ENCODE peak calls at places on chromosomes 1 and 21, in five cellular contexts. F is mammary epithelial cell, A is GM23338, M is prostate gland, U is uterus. N is an unnamed sample.

GRCh38 chr1:191320062-191320461 is 838.2 kb upstream of the RGS18 start:
- DNase-seq in F (no peak), A (no peak), M (no peak), U (no peak), N (no peak)

GRCh38 chr21:45383111-45383614 is 21.8 kb upstream of the COL18A1 start:
- DNase-seq in F (no peak), A (no peak), M (no peak), U (peak), N (no peak)

GRCh38 chr1:36369061-36369470 is 16.7 kb downstream of the STK40 start:
- DNase-seq in F (peak), A (peak), M (peak), U (peak), N (no peak)

GRCh38 chr1:109624215-109625010 is 4.8 kb downstream of the AMPD2 start:
- DNase-seq in F (no peak), A (no peak), M (no peak), U (no peak), N (no peak)

GRCh38 chr1:983736-984475 is 2.0 kb upstream of the PERM1 start:
- DNase-seq in F (no peak), A (peak), M (no peak), U (peak), N (no peak)

GRCh38 chr1:206723500-206724472 is 39.1 kb downstream of the MAPKAPK2 start:
- DNase-seq in F (peak), A (peak), M (no peak), U (peak), N (peak)

GRCh38 chr1:37946703-37947360 is at the start of gene INPP5B:
- DNase-seq in F (no peak), A (peak), M (peak), U (peak), N (peak)

GRCh38 chr21:39579734-39580332 is 32.9 kb upstream of the B3GALT5 start:
- DNase-seq in F (no peak), A (peak), M (no peak), U (no peak), N (no peak)

GRCh38 chr1:88973520-88974137 is 18.8 kb downstream of the KYAT3 start:
- DNase-seq in F (peak), A (peak), M (no peak), U (no peak), N (no peak)

GRCh38 chr1:206930210-206930798 is 8.6 kb upstream of the FCMR start:
- DNase-seq in F (peak), A (no peak), M (no peak), U (no peak), N (no peak)

GRCh38 chr1:211609120-211610024 is 30.4 kb upstream of the SLC30A1 start:
- DNase-seq in F (no peak), A (no peak), M (no peak), U (no peak), N (no peak)

GRCh38 chr1:65055754-65056153 is 89.4 kb upstream of the JAK1 start:
- DNase-seq in F (no peak), A (no peak), M (no peak), U (no peak), N (no peak)

GRCh38 chr1:81304187-81304586 is 496.5 kb upstream of the ADGRL2 start:
- DNase-seq in F (peak), A (no peak), M (no peak), U (no peak), N (no peak)

GRCh38 chr1:21261551-21262281 is 28.5 kb downstream of the ECE1 start:
- DNase-seq in F (peak), A (peak), M (no peak), U (peak), N (peak)

GRCh38 chr1:109765896-109766615 is 2.3 kb upstream of the EPS8L3 start:
- DNase-seq in F (no peak), A (no peak), M (no peak), U (peak), N (peak)

GRCh38 chr1:20466231-20466630 is 19.8 kb downstream of the CAMK2N1 start:
- DNase-seq in F (no peak), A (no peak), M (no peak), U (no peak), N (no peak)

GRCh38 chr1:66058558-66058957 is 265.9 kb downstream of the PDE4B start:
- DNase-seq in F (no peak), A (no peak), M (no peak), U (no peak), N (no peak)

GRCh38 chr1:200740291-200741212 is 1.9 kb downstream of the CAMSAP2 start:
- DNase-seq in F (no peak), A (no peak), M (no peak), U (no peak), N (no peak)

GRCh38 chr1:53628286-53628955 is 110.5 kb downstream of the GLIS1 start:
- DNase-seq in F (no peak), A (no peak), M (no peak), U (no peak), N (peak)

DNA sequence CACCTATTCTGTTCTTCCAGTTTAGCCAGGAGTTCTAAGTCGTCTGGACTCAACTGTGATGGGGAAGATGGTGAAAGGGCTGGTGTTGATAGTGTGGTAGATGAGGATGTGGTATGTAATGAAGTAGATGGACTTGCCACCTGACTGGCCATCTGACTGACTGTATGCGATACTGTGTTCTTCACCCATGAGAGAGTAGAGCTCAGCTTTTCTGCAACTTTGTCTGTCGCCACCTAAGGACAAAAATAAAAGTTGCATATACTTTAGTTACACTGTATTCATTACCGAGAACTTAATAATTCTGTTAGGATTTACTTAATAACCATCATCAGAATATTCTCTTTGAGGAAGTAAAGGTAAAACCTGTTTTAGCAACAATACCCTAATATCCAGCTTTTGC is 48.5 kb downstream of the EVI5 start:
- DNase-seq in F (peak), A (peak), M (no peak), U (no peak), N (no peak)
- TF ChIP-seq CTCF in F (peak), A (peak), M (no peak), U (no peak), N (no peak)

GRCh38 chr1:59081181-59081580 is 215.7 kb upstream of the FGGY start:
- DNase-seq in F (no peak), A (no peak), M (no peak), U (no peak), N (no peak)

GRCh38 chr1:59081795-59082194 is 215.1 kb upstream of the FGGY start:
- DNase-seq in F (peak), A (no peak), M (no peak), U (no peak), N (no peak)

GRCh38 chr1:59077739-59078503 is 219.0 kb upstream of the FGGY start:
- DNase-seq in F (no peak), A (peak), M (no peak), U (no peak), N (no peak)

GRCh38 chr1:59078866-59079265 is 218.0 kb upstream of the FGGY start:
- DNase-seq in F (no peak), A (peak), M (no peak), U (no peak), N (no peak)

GRCh38 chr1:59079434-59080135 is 217.3 kb upstream of the FGGY start:
- DNase-seq in F (peak), A (peak), M (no peak), U (no peak), N (no peak)
- H3K27ac ChIP-seq in F (no peak), A (peak), M (no peak), U (no peak), N (no peak)

GRCh38 chr1:155967410-155968400 is 10.6 kb downstream of the ARHGEF2 start:
- DNase-seq in F (no peak), A (peak), M (no peak), U (no peak), N (no peak)
- H3K4me3 ChIP-seq in F (no peak), A (peak), M (no peak), U (no peak), N (peak)

GRCh38 chr1:203528098-203528497 is 34.1 kb downstream of the OPTC start:
- DNase-seq in F (no peak), A (no peak), M (no peak), U (no peak), N (no peak)
- TF ChIP-seq CTCF in F (no peak), A (no peak), M (no peak), U (no peak), N (no peak)

GRCh38 chr1:77487631-77488030 is 194.8 kb downstream of the ZZZ3 start:
- DNase-seq in F (no peak), A (no peak), M (no peak), U (no peak), N (no peak)

GRCh38 chr1:77484926-77485325 is 197.5 kb downstream of the ZZZ3 start:
- DNase-seq in F (no peak), A (no peak), M (no peak), U (no peak), N (no peak)

GRCh38 chr1:77489910-77490309 is 192.5 kb downstream of the ZZZ3 start:
- DNase-seq in F (no peak), A (peak), M (no peak), U (no peak), N (no peak)

DNA sequence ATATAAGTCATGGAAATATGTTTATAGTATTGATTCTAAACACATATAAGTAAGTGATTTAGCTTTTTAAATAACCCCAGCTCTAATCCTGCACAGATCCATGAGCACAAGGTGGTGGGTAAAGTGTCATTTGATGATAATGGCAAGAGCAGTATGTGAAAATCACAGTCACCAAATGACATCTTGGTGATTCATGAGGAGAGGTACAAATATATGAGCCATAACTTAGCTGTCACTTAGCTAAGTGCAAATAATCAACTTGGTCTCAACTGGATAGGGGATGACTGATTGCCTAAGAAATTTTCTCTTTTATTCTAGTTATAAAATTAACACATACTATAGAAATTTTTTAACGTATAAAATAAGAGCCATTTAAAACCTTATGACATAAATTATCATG is 198.1 kb downstream of the ZZZ3 start:
- DNase-seq in F (no peak), A (no peak), M (no peak), U (no peak), N (no peak)
- H3K27ac ChIP-seq in F (no peak), A (no peak), M (no peak), U (no peak), N (no peak)

DNA sequence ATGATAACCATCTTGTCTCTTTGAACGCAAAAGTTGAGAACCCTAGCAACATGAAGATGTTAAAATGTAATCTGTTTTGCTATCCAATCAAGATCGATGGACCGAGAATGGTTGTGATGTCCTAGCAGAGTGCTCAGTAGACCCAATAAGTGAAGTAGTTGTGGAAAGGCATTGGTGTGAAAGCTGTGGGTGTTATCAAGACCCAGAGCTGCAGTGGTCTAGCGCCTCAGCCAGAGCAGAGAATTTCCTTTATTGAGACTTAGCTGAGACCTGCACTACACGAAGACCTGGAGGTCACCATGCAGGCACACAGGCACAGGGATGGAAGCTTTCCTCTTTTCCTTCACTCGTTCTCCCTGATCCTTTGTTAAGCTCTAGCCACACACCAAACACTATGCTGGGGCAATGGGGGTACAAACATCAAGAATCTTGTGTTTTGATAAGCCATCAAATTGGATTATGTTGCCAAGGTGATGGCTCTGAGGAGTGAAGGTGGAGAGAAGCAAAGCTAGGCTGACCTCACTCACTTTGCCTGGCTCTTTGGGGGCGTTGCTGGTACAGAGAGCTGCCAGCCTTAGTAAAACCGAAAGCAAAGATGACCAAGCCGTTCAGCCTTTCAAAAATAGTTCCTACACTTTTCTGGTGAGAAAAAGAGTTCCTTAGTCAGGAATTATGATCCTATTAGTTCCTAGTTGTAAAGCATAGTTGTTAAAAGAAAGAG is 24.1 kb downstream of the METTL13 start:
- DNase-seq in F (no peak), A (no peak), M (no peak), U (no peak), N (no peak)
- H3K4me3 ChIP-seq in F (no peak), A (no peak), M (no peak), U (no peak), N (peak)

GRCh38 chr1:39160703-39161102 is 43.8 kb upstream of the MACF1 start:
- DNase-seq in F (no peak), A (no peak), M (no peak), U (no peak), N (no peak)
- TF ChIP-seq CTCF in F (peak), A (no peak), M (no peak), U (no peak), N (no peak)

N was measured in coronary artery.